ENCODE peak calls at places on chromosome 12, in five cellular contexts. X is sigmoid colon; Q is effector memory CD4-positive, alpha-beta T cell; I is pancreas; F is A549. M is an unnamed sample.

GRCh38 chr12:66965613-66966012 is 286.7 kb upstream of the GRIP1 start:
- DNase-seq in F (no peak), Q (no peak), X (no peak), I (no peak), M (no peak)

GRCh38 chr12:81083906-81084513 is 6.1 kb downstream of the ACSS3 start:
- DNase-seq in X (no peak), F (no peak), I (no peak), Q (no peak), M (no peak)

GRCh38 chr12:71691504-71692129 is 5.7 kb downstream of the TMEM19 start:
- DNase-seq in Q (no peak), I (peak), X (no peak), F (no peak), M (no peak)

GRCh38 chr12:107832441-107832840 is 57.9 kb downstream of the ASCL4 start:
- DNase-seq in I (no peak), F (no peak), X (no peak), Q (no peak), M (no peak)

GRCh38 chr12:30088259-30088995 is 304.7 kb upstream of the TMTC1 start:
- DNase-seq in X (no peak), F (no peak), I (no peak), Q (no peak), M (no peak)

GRCh38 chr12:53048033-53048779 is 1.7 kb upstream of the TNS2 start:
- DNase-seq in F (peak), I (peak), X (peak), Q (no peak), M (no peak)

GRCh38 chr12:2439332-2440100 is 355.3 kb upstream of the FKBP4 start:
- DNase-seq in F (no peak), I (no peak), X (no peak), Q (no peak), M (no peak)

GRCh38 chr12:58309806-58310205 is 368.4 kb downstream of the ATP23 start:
- DNase-seq in I (no peak), Q (no peak), F (no peak), X (no peak), M (no peak)

GRCh38 chr12:119804011-119804641 is 73.0 kb downstream of the CIT start:
- DNase-seq in X (peak), F (peak), Q (no peak), I (peak), M (peak)

GRCh38 chr12:57433370-57433769 is 1.2 kb upstream of the INHBC start:
- DNase-seq in X (no peak), I (no peak), Q (no peak), F (no peak), M (no peak)

GRCh38 chr12:1779783-1780182 is 40.6 kb upstream of the LRTM2 start:
- DNase-seq in F (no peak), X (no peak), Q (no peak), I (no peak), M (peak)

GRCh38 chr12:46374711-46375110 is 2.1 kb upstream of the SLC38A2 start:
- DNase-seq in Q (no peak), F (no peak), I (no peak), X (no peak), M (no peak)

GRCh38 chr12:60107992-60108391 is 512.2 kb downstream of the SLC16A7 start:
- DNase-seq in I (no peak), F (no peak), Q (no peak), X (no peak), M (no peak)

GRCh38 chr12:121538699-121539061 is 42.1 kb downstream of the KDM2B start:
- DNase-seq in X (no peak), I (peak), Q (no peak), F (peak), M (no peak)

GRCh38 chr12:26434299-26434915 is 239.0 kb downstream of the SSPN start:
- DNase-seq in I (peak), X (no peak), F (peak), Q (no peak), M (no peak)

GRCh38 chr12:5568325-5568981 is 136.5 kb downstream of the NTF3 start:
- DNase-seq in I (no peak), X (no peak), Q (no peak), F (no peak), M (no peak)

GRCh38 chr12:105705765-105706164 is 375.3 kb downstream of the C12orf75 start:
- DNase-seq in Q (no peak), F (peak), X (peak), I (peak), M (no peak)

GRCh38 chr12:76311796-76312195 is 36.4 kb downstream of the BBS10 start:
- DNase-seq in F (peak), X (no peak), I (no peak), Q (no peak), M (no peak)

GRCh38 chr12:56629459-56630179 is 507 bp downstream of the BAZ2A start:
- DNase-seq in I (no peak), Q (peak), F (peak), X (no peak), M (peak)

GRCh38 chr12:54220092-54220557 is 31.3 kb upstream of the SMUG1 start:
- DNase-seq in I (peak), F (peak), X (peak), Q (peak), M (peak)

GRCh38 chr12:132466241-132467188 is 23.4 kb upstream of the FBRSL1 start:
- DNase-seq in Q (no peak), F (no peak), X (no peak), I (peak), M (no peak)

GRCh38 chr12:12172106-12172511 is 94.7 kb downstream of the LRP6 start:
- DNase-seq in F (no peak), Q (no peak), I (no peak), X (no peak), M (no peak)

GRCh38 chr12:102454808-102455760 is 25.3 kb downstream of the IGF1 start:
- DNase-seq in I (no peak), F (no peak), Q (no peak), X (peak), M (no peak)

GRCh38 chr12:47942327-47943230 is 20.8 kb upstream of the TMEM106C start:
- DNase-seq in F (no peak), Q (peak), X (peak), I (peak), M (no peak)

GRCh38 chr12:9064815-9065606 is 50.7 kb downstream of the A2M start:
- DNase-seq in F (peak), X (peak), Q (no peak), I (peak), M (peak)

DNA sequence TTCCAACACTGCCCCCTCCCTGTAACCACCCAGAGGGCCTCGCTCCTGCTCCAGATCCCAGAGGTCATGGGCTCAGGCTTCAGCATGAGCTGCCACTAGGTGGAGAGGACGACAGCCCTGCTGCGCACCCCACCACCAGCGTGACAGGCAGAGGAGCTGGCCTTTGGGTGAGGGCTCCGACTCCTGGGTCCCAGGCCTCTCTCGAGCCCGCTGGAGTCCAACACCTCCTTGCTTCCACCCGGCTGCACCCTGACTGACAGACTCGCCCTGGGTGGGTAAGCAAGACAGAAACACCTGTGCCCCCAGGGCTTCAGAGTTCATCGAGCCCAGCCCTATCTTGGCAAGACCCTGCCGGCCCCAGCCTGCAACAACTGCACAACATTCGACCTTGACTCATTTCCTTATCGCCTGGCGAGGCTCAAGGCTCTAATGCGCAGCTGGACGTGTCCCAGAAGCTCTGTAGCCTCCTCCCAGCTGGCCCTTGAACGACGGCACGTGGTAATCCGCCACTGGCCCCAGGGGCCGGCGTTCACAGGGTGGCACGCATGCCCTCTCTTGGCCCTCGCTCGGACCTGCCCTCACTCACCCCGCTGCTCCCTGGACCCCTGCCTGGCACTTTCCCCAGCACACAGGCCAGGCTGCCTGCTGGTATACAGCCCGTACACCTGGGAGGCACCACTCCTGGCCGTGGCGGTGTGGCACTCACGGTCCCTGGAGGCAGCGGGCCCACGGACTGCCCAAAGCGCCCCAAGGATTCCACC is 28.0 kb downstream of the VPS37B start:
- DNase-seq in I (peak), X (peak), Q (no peak), F (peak), M (no peak)
- H3K27ac ChIP-seq in I (peak), X (no peak), Q (no peak), F (no peak), M (peak)

GRCh38 chr12:31316964-31317363 is 9.0 kb downstream of the SINHCAF start:
- DNase-seq in F (no peak), I (no peak), Q (no peak), X (no peak), M (no peak)
- H3K27ac ChIP-seq in F (peak), I (no peak), Q (peak), X (peak), M (no peak)

GRCh38 chr12:39777465-39777864 is 157.9 kb upstream of the ABCD2 start:
- DNase-seq in X (no peak), F (no peak), Q (no peak), I (no peak), M (no peak)
- H3K27ac ChIP-seq in X (no peak), F (no peak), Q (no peak), I (no peak), M (no peak)

DNA sequence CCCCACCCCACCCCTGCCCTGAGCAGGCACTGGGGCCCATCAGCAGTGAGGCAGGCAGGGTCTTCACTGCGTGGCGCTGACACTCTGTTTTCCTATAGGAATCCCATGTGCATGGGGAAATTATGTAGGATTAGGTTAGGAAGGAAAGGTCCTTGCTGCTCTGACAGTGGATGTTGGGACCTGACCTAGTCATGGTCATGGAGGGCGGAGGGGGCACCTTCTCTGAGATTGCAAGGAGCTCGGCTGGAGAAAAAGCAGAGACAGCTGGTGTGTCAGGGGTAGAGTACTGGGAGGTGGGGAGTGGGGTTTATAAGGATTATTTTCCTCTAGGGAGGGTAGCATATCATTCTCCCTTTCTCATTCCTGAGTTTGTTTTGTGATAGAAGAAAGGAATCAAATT is 65.6 kb downstream of the CCDC92 start:
- DNase-seq in F (no peak), Q (no peak), X (no peak), I (no peak), M (no peak)
- H3K27ac ChIP-seq in F (no peak), Q (no peak), X (no peak), I (no peak), M (peak)

DNA sequence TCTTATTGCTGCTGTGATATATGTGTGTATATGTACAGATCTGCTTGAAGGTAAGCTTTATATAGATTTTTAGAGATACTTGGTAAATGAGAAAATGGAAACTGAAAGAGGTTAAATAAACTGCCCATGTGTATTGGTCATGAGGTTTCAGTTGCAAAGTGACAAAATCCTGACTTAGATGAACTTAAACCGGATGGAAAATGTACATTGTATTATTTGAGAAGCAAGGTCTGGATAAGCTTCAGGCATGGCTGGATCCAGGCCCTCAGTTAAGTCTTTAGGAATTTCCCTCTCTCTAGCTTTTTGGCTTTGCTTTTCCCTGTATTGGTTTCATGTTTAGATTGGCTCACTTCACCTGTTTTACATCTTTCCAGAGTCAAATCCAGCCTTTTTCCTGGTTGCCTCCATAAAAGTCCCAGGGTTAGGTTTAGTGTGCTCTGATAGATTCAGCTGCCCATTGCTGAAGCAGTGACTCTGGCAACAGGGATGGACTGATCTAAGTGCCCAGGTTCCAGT is 21.0 kb upstream of the MAP1LC3B2 start:
- DNase-seq in I (no peak), Q (no peak), X (no peak), F (no peak), M (no peak)
- H3K27ac ChIP-seq in I (no peak), Q (no peak), X (peak), F (no peak), M (no peak)

DNA sequence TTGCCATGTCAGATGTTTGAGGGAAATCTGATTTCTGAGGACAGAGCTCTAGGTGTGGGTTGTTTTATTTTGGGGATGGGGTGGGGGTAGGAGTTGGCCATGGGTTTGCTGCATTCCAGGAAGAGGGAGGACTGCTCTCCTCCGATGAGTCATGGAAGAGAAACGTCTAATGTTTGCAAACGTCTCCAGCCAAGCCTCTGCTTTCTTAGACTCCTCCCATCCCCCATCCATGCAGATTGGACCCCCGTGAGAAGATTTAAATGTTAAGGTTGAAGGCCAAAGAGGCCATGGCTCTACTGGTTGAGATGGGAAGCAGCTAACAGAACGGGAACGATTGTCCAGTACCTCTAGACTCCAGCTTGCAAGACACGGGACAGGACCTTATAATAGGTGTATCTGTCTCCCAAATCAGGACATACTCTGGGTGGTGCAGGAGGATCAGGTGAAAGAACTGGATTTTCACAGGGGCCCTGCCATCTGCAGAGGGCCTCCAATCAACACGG is 11.4 kb upstream of the ATP2A2 start:
- DNase-seq in F (peak), Q (no peak), X (peak), I (no peak), M (no peak)
- H3K27ac ChIP-seq in F (peak), Q (no peak), X (peak), I (no peak), M (no peak)

M was measured in caudate nucleus.